ENCODE peak calls at places on chromosome 11, in seven cellular contexts. R, C, D, I, J, V and O are unnamed samples. For H3K4me1, the result is how much of the 10 kb centered on the place peaks cover.

GRCh38 chr11:12222099-12222751 is 111.8 kb downstream of the MICAL2 start:
- DNase-seq in R (peak), C (no peak), D (peak), I (no peak), J (no peak), V (peak), O (peak)

GRCh38 chr11:48088682-48089050 is 108.3 kb downstream of the PTPRJ start:
- DNase-seq in R (no peak), C (no peak), D (no peak), I (no peak), J (peak), V (no peak), O (no peak)

GRCh38 chr11:30902929-30903328 is 316.8 kb upstream of the MPPED2 start:
- DNase-seq in R (no peak), C (no peak), D (no peak), I (no peak), J (no peak), V (no peak), O (no peak)

GRCh38 chr11:7590529-7590928 is 76.7 kb downstream of the PPFIBP2 start:
- DNase-seq in R (no peak), C (no peak), D (no peak), I (no peak), J (no peak), V (no peak), O (no peak)

GRCh38 chr11:43579171-43579918 is 101.2 kb upstream of the HSD17B12 start:
- DNase-seq in R (no peak), C (no peak), D (no peak), I (peak), J (no peak), V (no peak), O (no peak)

GRCh38 chr11:57406337-57406904 is 16.0 kb upstream of the PRG2 start:
- DNase-seq in R (no peak), C (no peak), D (no peak), I (no peak), J (no peak), V (peak), O (no peak)

GRCh38 chr11:6321961-6322362 is 1.7 kb upstream of the CAVIN3 start:
- DNase-seq in R (no peak), C (no peak), D (no peak), I (no peak), J (no peak), V (no peak), O (no peak)

GRCh38 chr11:1757861-1758610 is 5.7 kb downstream of the CTSD start:
- DNase-seq in R (no peak), C (peak), D (no peak), I (no peak), J (no peak), V (peak), O (peak)

GRCh38 chr11:60130496-60130895 is 42.0 kb downstream of the MS4A2 start:
- DNase-seq in R (no peak), C (no peak), D (no peak), I (no peak), J (no peak), V (no peak), O (peak)

GRCh38 chr11:19816040-19816439 is 103.4 kb downstream of the NAV2 start:
- DNase-seq in R (no peak), C (no peak), D (no peak), I (no peak), J (peak), V (no peak), O (no peak)

GRCh38 chr11:70153133-70153727 is 49.9 kb upstream of the FADD start:
- DNase-seq in R (no peak), C (no peak), D (no peak), I (no peak), J (no peak), V (no peak), O (no peak)

GRCh38 chr11:22930816-22931594 is 70.7 kb upstream of the CCDC179 start:
- DNase-seq in R (no peak), C (no peak), D (no peak), I (no peak), J (no peak), V (no peak), O (no peak)

GRCh38 chr11:111833524-111833923 is 37.9 kb downstream of the ALG9 start:
- DNase-seq in R (no peak), C (no peak), D (no peak), I (no peak), J (no peak), V (no peak), O (no peak)

DNA sequence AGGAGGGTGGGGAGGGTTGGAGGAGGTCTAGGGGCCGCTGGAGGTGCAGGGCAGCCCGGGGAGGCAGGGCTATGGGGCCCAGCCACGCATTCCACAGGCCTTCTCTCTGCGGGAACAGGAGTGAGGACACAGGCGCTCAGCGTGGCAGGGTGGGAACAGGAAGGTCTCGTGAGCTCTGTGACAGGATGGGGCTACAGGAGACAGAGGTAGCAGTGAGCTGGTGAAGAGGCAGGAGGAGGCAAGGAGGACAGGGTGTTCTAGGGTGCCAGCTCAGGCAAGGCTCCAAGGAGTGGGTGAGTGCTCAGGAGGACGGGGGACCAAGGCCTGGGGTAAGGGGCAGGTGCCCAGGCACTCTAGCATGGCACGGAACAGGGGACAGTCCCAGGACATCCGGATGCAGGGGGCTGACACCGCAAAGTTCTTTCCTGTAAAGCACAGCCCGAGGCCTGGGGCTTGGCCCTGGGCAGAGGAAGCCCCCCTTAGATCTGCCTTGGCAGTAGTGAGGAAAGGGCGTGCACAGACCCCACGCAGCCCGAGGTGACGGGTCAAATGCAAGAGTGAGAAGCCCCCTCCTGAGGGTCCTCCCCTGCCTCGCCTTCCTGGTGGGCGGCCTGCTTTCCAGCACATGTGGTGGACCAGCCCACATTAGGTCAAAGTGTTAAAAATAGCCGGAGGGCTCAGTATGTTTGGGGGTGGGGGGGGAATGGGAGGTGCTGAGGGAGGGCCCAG is 4.7 kb upstream of the NEAT1 start:
- DNase-seq in R (peak), C (peak), D (peak), I (no peak), J (no peak), V (peak), O (peak)
- H3K4me1 ChIP-seq in R (half or more), C (half or more), D (under half), I (half or more), J (under half), V (under half), O (half or more)

DNA sequence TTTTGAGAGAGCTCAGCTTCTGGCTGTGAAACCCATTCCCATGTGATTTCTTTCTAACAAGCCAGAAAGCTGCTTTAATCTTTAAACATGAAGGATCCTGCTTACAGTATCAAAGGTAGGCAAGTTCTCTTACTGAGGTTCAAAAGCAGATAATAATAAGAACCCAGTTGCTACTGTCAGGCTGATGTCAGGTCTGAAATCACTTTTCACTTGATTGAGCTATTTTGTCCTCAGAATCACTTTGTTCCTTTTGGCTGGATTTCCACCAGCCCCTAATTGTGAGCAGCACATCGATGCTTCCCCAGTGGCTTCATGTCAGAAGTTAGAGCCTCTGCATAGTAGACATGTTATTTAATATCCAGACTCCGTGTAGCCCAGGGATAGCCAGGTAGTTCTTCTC is 55.8 kb upstream of the CEP295 start:
- DNase-seq in R (no peak), C (no peak), D (no peak), I (no peak), J (no peak), V (no peak), O (no peak)
- H3K4me3 ChIP-seq in R (no peak), C (no peak), D (no peak), I (no peak), J (no peak), V (no peak), O (no peak)

GRCh38 chr11:46382644-46383403 is 1.4 kb downstream of the MDK start:
- DNase-seq in R (no peak), C (peak), D (peak), I (no peak), J (no peak), V (no peak), O (no peak)
- TF ChIP-seq POLR2AphosphoS5 in R (no peak), C (no peak), D (no peak), I (no peak), J (no peak), V (no peak), O (no peak)

DNA sequence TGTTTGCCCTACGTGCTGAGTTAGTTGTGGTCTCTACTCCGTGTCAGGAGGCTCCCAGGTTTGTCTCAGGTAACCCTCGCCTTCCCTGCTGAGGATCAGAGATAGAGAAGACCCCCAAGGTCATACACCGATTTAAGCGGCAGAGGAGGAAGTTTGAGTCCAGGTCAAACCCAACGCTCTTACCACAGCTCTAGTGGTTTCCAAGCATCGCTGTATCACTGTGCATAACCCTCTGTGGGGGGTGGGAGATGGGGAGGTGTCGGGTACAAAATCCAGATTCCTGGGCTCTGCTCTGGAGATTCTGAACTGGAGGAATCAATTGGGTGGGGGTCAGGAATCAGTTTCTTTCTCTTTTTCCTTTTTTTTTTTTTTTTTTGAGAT is 627 bp downstream of the DNAJC4 start:
- DNase-seq in R (no peak), C (no peak), D (no peak), I (no peak), J (no peak), V (no peak), O (no peak)
- H3K4me1 ChIP-seq in R (half or more), C (half or more), D (under half), I (half or more), J (under half), V (half or more), O (under half)

DNA sequence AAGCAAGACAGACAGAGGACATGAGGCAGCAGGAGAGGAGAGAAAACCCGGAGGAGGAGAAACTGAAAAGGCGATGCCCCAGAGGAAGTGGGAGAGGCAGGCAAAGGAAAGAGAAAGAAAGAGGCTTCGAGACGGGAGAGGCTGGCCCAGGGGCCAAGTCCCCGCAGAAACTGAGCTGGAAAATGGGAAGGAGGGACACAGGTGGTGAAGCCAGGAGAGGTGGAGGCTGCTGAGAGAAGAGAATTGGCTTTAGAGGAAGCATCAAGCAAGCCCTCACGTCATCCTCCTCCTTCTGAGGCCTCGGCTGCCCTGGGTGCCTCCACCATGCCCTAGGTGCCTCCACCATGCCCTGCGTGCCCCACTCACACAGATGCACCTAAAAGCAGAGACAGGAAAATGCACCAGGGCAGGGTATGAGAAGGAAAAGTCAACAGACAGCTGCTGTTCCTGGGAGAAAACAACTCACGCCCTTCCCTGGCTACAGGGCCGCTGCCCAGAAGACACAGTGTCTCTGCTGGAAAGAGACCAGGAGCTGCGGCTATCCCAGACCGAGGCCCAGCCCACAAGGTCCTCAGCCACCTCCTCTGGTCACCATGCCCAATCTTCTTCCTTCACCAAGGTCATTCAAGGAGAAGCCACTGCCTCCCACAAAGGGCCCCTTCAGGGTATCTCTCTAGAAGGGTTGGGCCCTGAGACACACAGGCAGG is 14.3 kb downstream of the FXYD6 start:
- DNase-seq in R (no peak), C (no peak), D (peak), I (no peak), J (no peak), V (no peak), O (no peak)
- H3K4me3 ChIP-seq in R (no peak), C (no peak), D (peak), I (no peak), J (no peak), V (no peak), O (no peak)